ENCODE peak calls at places on chromosomes 11 and 22, in six cellular contexts. Y is fibroblast of pulmonary artery; A is colonic mucosa; K is uterus; E is cardiac muscle cell; Q is CD8-positive, alpha-beta T cell. P is an unnamed sample.

GRCh38 chr11:10495464-10495786 is 40.4 kb downstream of the AMPD3 start:
- DNase-seq in Y (no peak), A (no peak), K (no peak), E (no peak), Q (no peak), P (no peak)

GRCh38 chr11:103055174-103055890 is 36.6 kb downstream of the DCUN1D5 start:
- DNase-seq in Y (peak; percentile 65), A (no peak), K (no peak), E (peak; percentile 56), Q (no peak), P (no peak)

GRCh38 chr11:86134580-86135318 is 65.9 kb upstream of the PICALM start:
- DNase-seq in Y (no peak), A (peak; percentile 32), K (no peak), E (no peak), Q (no peak), P (no peak)

GRCh38 chr11:47071871-47072270 is 104.8 kb downstream of the ARFGAP2 start:
- DNase-seq in Y (no peak), A (no peak), K (no peak), E (no peak), Q (no peak), P (no peak)

GRCh38 chr22:29480512-29481264 is 670 bp downstream of the NEFH start:
- DNase-seq in Y (peak; percentile 72), A (no peak), K (no peak), E (peak; percentile 82), Q (no peak), P (no peak)

GRCh38 chr11:122922893-122923292 is 40.3 kb downstream of the JHY start:
- DNase-seq in Y (no peak), A (no peak), K (no peak), E (peak; percentile 13), Q (no peak), P (no peak)

GRCh38 chr11:38089728-38090127 is 1491.7 kb upstream of the RAG2 start:
- DNase-seq in Y (peak; percentile 79), A (no peak), K (no peak), E (peak; percentile 11), Q (no peak), P (no peak)

GRCh38 chr22:29380032-29380781 is 8.2 kb downstream of the AP1B1 start:
- DNase-seq in Y (peak; percentile 49), A (no peak), K (no peak), E (no peak), Q (no peak), P (no peak)

GRCh38 chr22:43370045-43370444 is 26.9 kb upstream of the SCUBE1 start:
- DNase-seq in Y (no peak), A (no peak), K (no peak), E (no peak), Q (no peak), P (no peak)

GRCh38 chr22:46737976-46738641 is at the start of gene CERK:
- DNase-seq in Y (peak; percentile 71), A (peak; percentile 80), K (peak; percentile 80), E (peak; percentile 90), Q (peak; percentile 39), P (no peak)

GRCh38 chr11:72631806-72632731 is 42.2 kb downstream of the PDE2A start:
- DNase-seq in Y (peak; percentile 30), A (no peak), K (no peak), E (no peak), Q (no peak), P (no peak)

GRCh38 chr22:46069518-46070214 is 80.7 kb upstream of the PPARA start:
- DNase-seq in Y (peak; percentile 94), A (peak; percentile 98), K (peak; percentile 90), E (no peak), Q (no peak), P (peak; percentile 78)

GRCh38 chr11:78266451-78266850 is 77.7 kb downstream of the USP35 start:
- DNase-seq in Y (no peak), A (no peak), K (no peak), E (no peak), Q (no peak), P (no peak)
- TF ChIP-seq CTCF in Y (no peak), A (no peak), K (no peak), E (no peak), Q (no peak), P (no peak)

GRCh38 chr11:20351151-20351550 is 12.4 kb upstream of the HTATIP2 start:
- DNase-seq in Y (no peak), A (no peak), K (no peak), E (no peak), Q (no peak), P (no peak)

GRCh38 chr11:20351870-20352269 is 11.6 kb upstream of the HTATIP2 start:
- DNase-seq in Y (no peak), A (no peak), K (no peak), E (no peak), Q (no peak), P (no peak)

GRCh38 chr11:20357150-20357549 is 6.4 kb upstream of the HTATIP2 start:
- DNase-seq in Y (no peak), A (no peak), K (no peak), E (no peak), Q (no peak), P (no peak)

GRCh38 chr11:20353829-20354434 is 9.6 kb upstream of the HTATIP2 start:
- DNase-seq in Y (peak; percentile 61), A (no peak), K (no peak), E (peak; percentile 64), Q (no peak), P (no peak)

GRCh38 chr11:20355221-20356219 is 8.0 kb upstream of the HTATIP2 start:
- DNase-seq in Y (peak; percentile 59), A (peak; percentile 63), K (no peak), E (peak; percentile 44), Q (no peak), P (no peak)
- H3K4me3 ChIP-seq in Y (no peak overlapping the region), A (no peak overlapping the region), K (no peak overlapping the region), E (no peak overlapping the region), Q (no peak overlapping the region), P (no peak overlapping the region)

DNA sequence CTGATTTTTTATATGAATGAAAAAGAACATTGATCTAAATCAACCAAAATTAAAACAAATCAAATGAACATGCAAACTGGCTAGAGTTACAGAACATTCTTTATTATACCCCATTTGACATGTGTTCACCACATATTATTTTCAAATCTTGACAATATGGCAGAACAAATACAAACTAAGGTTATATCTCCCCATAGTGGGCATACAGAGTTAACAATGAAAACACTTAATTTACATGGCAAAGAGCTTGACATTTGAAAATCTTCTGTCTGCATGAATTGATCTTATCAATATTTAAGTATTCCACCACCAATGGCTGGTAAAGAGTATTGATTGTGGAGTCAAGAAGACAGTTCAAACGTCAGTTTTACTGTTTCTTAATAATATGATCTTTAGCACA is 197.9 kb upstream of the ANO3 start:
- DNase-seq in Y (no peak), A (no peak), K (no peak), E (no peak), Q (no peak), P (no peak)
- TF ChIP-seq CTCF in Y (no peak), A (no peak), K (no peak), E (no peak), Q (no peak), P (no peak)

DNA sequence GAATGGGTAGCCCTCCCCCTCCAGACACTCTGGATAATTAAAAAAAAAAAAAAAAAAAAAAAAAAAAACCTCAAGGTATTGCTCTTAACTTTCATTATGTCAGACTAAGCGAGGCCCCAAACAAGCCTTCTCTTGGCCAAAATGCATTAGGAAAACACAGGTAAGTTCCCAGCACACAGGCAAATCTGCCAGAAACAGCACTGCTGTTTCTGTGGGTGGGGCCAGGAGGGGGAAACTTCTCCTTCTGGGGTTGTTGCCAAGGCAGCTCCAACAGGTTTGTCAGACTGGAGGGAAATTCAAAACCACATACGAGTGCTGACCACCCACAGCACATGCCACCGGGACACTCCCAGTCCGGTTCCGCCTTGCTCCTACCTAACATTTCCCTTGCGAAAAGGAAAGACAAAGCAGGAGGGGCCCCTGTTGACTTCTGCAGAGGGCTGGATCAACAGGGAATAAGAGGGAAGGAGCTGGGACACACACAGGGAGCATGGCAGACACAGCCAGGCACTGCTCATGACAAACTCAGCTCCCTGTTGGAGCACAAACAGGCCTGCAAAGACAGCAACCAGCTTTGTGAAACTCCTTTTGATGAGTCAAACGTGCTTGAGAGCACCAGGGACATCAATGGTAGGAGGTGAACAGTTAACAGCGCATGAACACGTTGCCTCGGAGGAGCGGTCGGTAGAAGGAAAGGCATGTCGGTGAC is 55.0 kb downstream of the MYH9 start:
- DNase-seq in Y (peak; percentile 73), A (peak; percentile 77), K (no peak), E (peak; percentile 67), Q (no peak), P (no peak)
- H3K4me3 ChIP-seq in Y (no peak overlapping the region), A (no peak overlapping the region), K (no peak overlapping the region), E (no peak overlapping the region), Q (peak overlapping the region; percentile 42), P (no peak overlapping the region)

GRCh38 chr11:96055706-96056387 is 131.9 kb upstream of the MTMR2 start:
- DNase-seq in Y (no peak), A (no peak), K (no peak), E (no peak), Q (no peak), P (no peak)

GRCh38 chr11:96056581-96056980 is 132.7 kb upstream of the MTMR2 start:
- DNase-seq in Y (no peak), A (no peak), K (no peak), E (no peak), Q (no peak), P (no peak)

GRCh38 chr11:96052921-96053631 is 129.2 kb upstream of the MTMR2 start:
- DNase-seq in Y (peak; percentile 50), A (no peak), K (no peak), E (no peak), Q (no peak), P (no peak)

GRCh38 chr11:96051820-96052219 is 127.9 kb upstream of the MTMR2 start:
- DNase-seq in Y (no peak), A (no peak), K (no peak), E (no peak), Q (no peak), P (no peak)

GRCh38 chr11:96054870-96055705 is 131.2 kb upstream of the MTMR2 start:
- DNase-seq in Y (peak; percentile 66), A (no peak), K (no peak), E (peak; percentile 39), Q (no peak), P (no peak)
- TF ChIP-seq CTCF in Y (peak; percentile 71), A (peak; percentile 55), K (peak; percentile 77), E (peak; percentile 65), Q (peak; percentile 67), P (peak; percentile 46)

DNA sequence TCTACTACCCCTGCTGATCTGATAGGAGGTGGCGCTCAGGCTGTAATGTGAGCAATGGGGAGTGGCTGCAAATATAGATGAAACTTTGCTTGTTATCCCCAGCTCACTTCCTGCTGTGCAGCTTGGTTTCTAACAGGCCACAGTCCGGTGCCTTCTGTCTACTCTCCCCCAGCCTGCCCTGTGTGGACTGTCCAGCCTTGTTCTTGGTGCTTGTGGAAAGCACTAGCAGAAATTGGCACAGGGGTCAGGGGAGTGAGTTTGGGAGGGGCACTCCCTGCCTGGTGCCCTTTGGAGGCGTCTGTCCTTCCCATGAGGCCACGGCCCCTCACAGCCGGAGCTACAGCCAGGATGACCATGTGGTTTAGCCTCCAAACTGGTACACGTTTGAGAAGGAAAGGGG is 14.3 kb downstream of the MOV10L1 start:
- DNase-seq in Y (no peak), A (no peak), K (no peak), E (no peak), Q (no peak), P (no peak)
- H3K4me3 ChIP-seq in Y (no peak overlapping the region), A (no peak overlapping the region), K (no peak overlapping the region), E (no peak overlapping the region), Q (no peak overlapping the region), P (no peak overlapping the region)

GRCh38 chr22:35037089-35037488 is 28.9 kb upstream of the ISX start:
- DNase-seq in Y (no peak), A (no peak), K (no peak), E (peak; percentile 27), Q (no peak), P (no peak)
- TF ChIP-seq CTCF in Y (no peak), A (no peak), K (no peak), E (no peak), Q (no peak), P (no peak)

GRCh38 chr22:38413085-38414008 is 41.7 kb downstream of the KCNJ4 start:
- DNase-seq in Y (no peak), A (peak; percentile 54), K (peak; percentile 34), E (peak; percentile 42), Q (no peak), P (no peak)
- H3K4me3 ChIP-seq in Y (no peak overlapping the region), A (peak overlapping the region; percentile 19), K (peak overlapping the region; percentile 26), E (no peak overlapping the region), Q (no peak overlapping the region), P (no peak overlapping the region)